ENCODE peak calls at places on chromosomes 1 and 21, in ten cellular contexts. One of them, this sample, is unnamed.

GRCh38 chr1:25062621-25063255 is 132.7 kb upstream of the RUNX3 start:
- DNase-seq in H54: no peak
- DNase-seq in effector CD4-positive, alpha-beta T cell: no peak
- DNase-seq in left ventricle myocardium inferior: no peak
- DNase-seq in NCI-H1105: no peak
- DNase-seq in AG04449: no peak
- DNase-seq in amygdala: no peak
- DNase-seq in Caki2: no peak
- DNase-seq in erythroblast: no peak
- DNase-seq in activated T-cell treated with anti-CD3 and anti-CD28 coated beads for 1 hour: no peak
- DNase-seq in this sample: no peak

GRCh38 chr1:243796016-243796415 is 54.0 kb downstream of the AKT3 start:
- DNase-seq in NCI-H1105: no peak
- DNase-seq in Caki2: no peak
- DNase-seq in effector CD4-positive, alpha-beta T cell: no peak
- DNase-seq in erythroblast: no peak
- DNase-seq in AG04449: no peak
- DNase-seq in left ventricle myocardium inferior: no peak
- DNase-seq in amygdala: no peak
- DNase-seq in H54: no peak
- DNase-seq in activated T-cell treated with anti-CD3 and anti-CD28 coated beads for 1 hour: no peak
- DNase-seq in this sample: no peak

GRCh38 chr1:62439652-62440371 is 3.0 kb downstream of the USP1 start:
- DNase-seq in Caki2: peak; percentile 30
- DNase-seq in activated T-cell treated with anti-CD3 and anti-CD28 coated beads for 1 hour: no peak
- DNase-seq in H54: no peak
- DNase-seq in left ventricle myocardium inferior: no peak
- DNase-seq in AG04449: no peak
- DNase-seq in NCI-H1105: no peak
- DNase-seq in effector CD4-positive, alpha-beta T cell: no peak
- DNase-seq in erythroblast: peak; percentile 11
- DNase-seq in amygdala: no peak
- DNase-seq in this sample: no peak

GRCh38 chr1:226406401-226406881 is 1.5 kb downstream of the PARP1 start:
- DNase-seq in NCI-H1105: no peak
- DNase-seq in AG04449: no peak
- DNase-seq in activated T-cell treated with anti-CD3 and anti-CD28 coated beads for 1 hour: no peak
- DNase-seq in Caki2: peak; percentile 25
- DNase-seq in H54: peak; percentile 41
- DNase-seq in erythroblast: peak; percentile 41
- DNase-seq in effector CD4-positive, alpha-beta T cell: no peak
- DNase-seq in amygdala: no peak
- DNase-seq in left ventricle myocardium inferior: no peak
- DNase-seq in this sample: no peak

GRCh38 chr1:242243472-242243871 is 244.6 kb upstream of the MAP1LC3C start:
- DNase-seq in erythroblast: no peak
- DNase-seq in activated T-cell treated with anti-CD3 and anti-CD28 coated beads for 1 hour: no peak
- DNase-seq in AG04449: no peak
- DNase-seq in left ventricle myocardium inferior: no peak
- DNase-seq in amygdala: no peak
- DNase-seq in effector CD4-positive, alpha-beta T cell: no peak
- DNase-seq in H54: no peak
- DNase-seq in Caki2: no peak
- DNase-seq in NCI-H1105: no peak
- DNase-seq in this sample: no peak

GRCh38 chr21:46124083-46124925 is 26.4 kb downstream of the COL6A2 start:
- DNase-seq in effector CD4-positive, alpha-beta T cell: no peak
- DNase-seq in H54: no peak
- DNase-seq in AG04449: no peak
- DNase-seq in left ventricle myocardium inferior: no peak
- DNase-seq in NCI-H1105: no peak
- DNase-seq in Caki2: no peak
- DNase-seq in erythroblast: no peak
- DNase-seq in amygdala: no peak
- DNase-seq in activated T-cell treated with anti-CD3 and anti-CD28 coated beads for 1 hour: no peak
- DNase-seq in this sample: no peak

GRCh38 chr1:78370779-78371482 is 119.8 kb upstream of the PTGFR start:
- DNase-seq in Caki2: no peak
- DNase-seq in effector CD4-positive, alpha-beta T cell: no peak
- DNase-seq in erythroblast: no peak
- DNase-seq in left ventricle myocardium inferior: no peak
- DNase-seq in activated T-cell treated with anti-CD3 and anti-CD28 coated beads for 1 hour: no peak
- DNase-seq in AG04449: no peak
- DNase-seq in amygdala: no peak
- DNase-seq in H54: no peak
- DNase-seq in NCI-H1105: no peak
- DNase-seq in this sample: no peak

GRCh38 chr1:111990026-111990877 is 784 bp upstream of the KCND3 start:
- DNase-seq in activated T-cell treated with anti-CD3 and anti-CD28 coated beads for 1 hour: no peak
- DNase-seq in amygdala: no peak
- DNase-seq in Caki2: no peak
- DNase-seq in H54: no peak
- DNase-seq in erythroblast: no peak
- DNase-seq in effector CD4-positive, alpha-beta T cell: no peak
- DNase-seq in AG04449: no peak
- DNase-seq in NCI-H1105: peak; percentile 35
- DNase-seq in left ventricle myocardium inferior: peak; percentile 49
- DNase-seq in this sample: no peak

GRCh38 chr1:207822602-207823451 is 71.0 kb downstream of the CD46 start:
- DNase-seq in amygdala: peak; percentile 85
- DNase-seq in Caki2: peak; percentile 93
- DNase-seq in effector CD4-positive, alpha-beta T cell: peak; percentile 61
- DNase-seq in erythroblast: peak; percentile 73
- DNase-seq in left ventricle myocardium inferior: peak; percentile 82
- DNase-seq in NCI-H1105: no peak
- DNase-seq in AG04449: no peak
- DNase-seq in H54: peak; percentile 48
- DNase-seq in activated T-cell treated with anti-CD3 and anti-CD28 coated beads for 1 hour: peak; percentile 48
- DNase-seq in this sample: no peak

GRCh38 chr1:223402790-223403142 is 9.6 kb downstream of the CCDC185 start:
- DNase-seq in AG04449: no peak
- DNase-seq in effector CD4-positive, alpha-beta T cell: no peak
- DNase-seq in NCI-H1105: no peak
- DNase-seq in erythroblast: no peak
- DNase-seq in amygdala: no peak
- DNase-seq in left ventricle myocardium inferior: no peak
- DNase-seq in H54: no peak
- DNase-seq in activated T-cell treated with anti-CD3 and anti-CD28 coated beads for 1 hour: no peak
- DNase-seq in Caki2: no peak
- DNase-seq in this sample: no peak

GRCh38 chr1:68384872-68385390 is 64.8 kb downstream of the RPE65 start:
- DNase-seq in activated T-cell treated with anti-CD3 and anti-CD28 coated beads for 1 hour: no peak
- DNase-seq in NCI-H1105: no peak
- DNase-seq in effector CD4-positive, alpha-beta T cell: no peak
- DNase-seq in H54: no peak
- DNase-seq in erythroblast: no peak
- DNase-seq in AG04449: peak; percentile 37
- DNase-seq in left ventricle myocardium inferior: no peak
- DNase-seq in Caki2: peak; percentile 77
- DNase-seq in amygdala: no peak
- DNase-seq in this sample: no peak

GRCh38 chr1:234544094-234544579 is 65.2 kb upstream of the TARBP1 start:
- DNase-seq in NCI-H1105: peak; percentile 80
- DNase-seq in Caki2: peak; percentile 89
- DNase-seq in amygdala: peak; percentile 69
- DNase-seq in H54: peak; percentile 53
- DNase-seq in erythroblast: peak; percentile 73
- DNase-seq in effector CD4-positive, alpha-beta T cell: peak; percentile 6
- DNase-seq in activated T-cell treated with anti-CD3 and anti-CD28 coated beads for 1 hour: peak; percentile 43
- DNase-seq in AG04449: peak; percentile 85
- DNase-seq in left ventricle myocardium inferior: peak; percentile 55
- DNase-seq in this sample: peak; percentile 5

GRCh38 chr1:3676581-3677410 is 24.5 kb downstream of the TP73 start:
- DNase-seq in left ventricle myocardium inferior: no peak
- DNase-seq in Caki2: no peak
- DNase-seq in erythroblast: no peak
- DNase-seq in H54: no peak
- DNase-seq in activated T-cell treated with anti-CD3 and anti-CD28 coated beads for 1 hour: no peak
- DNase-seq in amygdala: no peak
- DNase-seq in AG04449: no peak
- DNase-seq in NCI-H1105: no peak
- DNase-seq in effector CD4-positive, alpha-beta T cell: no peak
- DNase-seq in this sample: no peak

GRCh38 chr1:225849905-225850304 is 32.3 kb downstream of the TMEM63A start:
- DNase-seq in NCI-H1105: no peak
- DNase-seq in AG04449: no peak
- DNase-seq in Caki2: no peak
- DNase-seq in erythroblast: peak; percentile 36
- DNase-seq in activated T-cell treated with anti-CD3 and anti-CD28 coated beads for 1 hour: peak; percentile 21
- DNase-seq in left ventricle myocardium inferior: no peak
- DNase-seq in amygdala: no peak
- DNase-seq in effector CD4-positive, alpha-beta T cell: no peak
- DNase-seq in H54: no peak
- DNase-seq in this sample: no peak

GRCh38 chr1:177045156-177045555 is 119.4 kb downstream of the ASTN1 start:
- DNase-seq in erythroblast: no peak
- DNase-seq in AG04449: no peak
- DNase-seq in left ventricle myocardium inferior: no peak
- DNase-seq in activated T-cell treated with anti-CD3 and anti-CD28 coated beads for 1 hour: no peak
- DNase-seq in H54: no peak
- DNase-seq in NCI-H1105: no peak
- DNase-seq in Caki2: no peak
- DNase-seq in amygdala: no peak
- DNase-seq in effector CD4-positive, alpha-beta T cell: no peak
- DNase-seq in this sample: no peak

GRCh38 chr1:177928194-177928593 is 41.7 kb downstream of the SEC16B start:
- DNase-seq in effector CD4-positive, alpha-beta T cell: no peak
- DNase-seq in AG04449: no peak
- DNase-seq in activated T-cell treated with anti-CD3 and anti-CD28 coated beads for 1 hour: no peak
- DNase-seq in Caki2: no peak
- DNase-seq in H54: no peak
- DNase-seq in NCI-H1105: no peak
- DNase-seq in erythroblast: no peak
- DNase-seq in amygdala: no peak
- DNase-seq in left ventricle myocardium inferior: no peak
- DNase-seq in this sample: no peak

GRCh38 chr1:227952374-227953021 is 4.8 kb upstream of the WNT9A start:
- DNase-seq in NCI-H1105: no peak
- DNase-seq in AG04449: no peak
- DNase-seq in left ventricle myocardium inferior: no peak
- DNase-seq in effector CD4-positive, alpha-beta T cell: no peak
- DNase-seq in Caki2: no peak
- DNase-seq in H54: no peak
- DNase-seq in activated T-cell treated with anti-CD3 and anti-CD28 coated beads for 1 hour: no peak
- DNase-seq in erythroblast: no peak
- DNase-seq in amygdala: no peak
- DNase-seq in this sample: no peak

GRCh38 chr1:172845371-172845770 is 186.5 kb downstream of the FASLG start:
- DNase-seq in H54: no peak
- DNase-seq in effector CD4-positive, alpha-beta T cell: no peak
- DNase-seq in left ventricle myocardium inferior: no peak
- DNase-seq in AG04449: no peak
- DNase-seq in amygdala: no peak
- DNase-seq in activated T-cell treated with anti-CD3 and anti-CD28 coated beads for 1 hour: peak; percentile 13
- DNase-seq in Caki2: no peak
- DNase-seq in NCI-H1105: no peak
- DNase-seq in erythroblast: no peak
- DNase-seq in this sample: no peak

GRCh38 chr1:99599678-99600175 is 46.2 kb upstream of the PALMD start:
- DNase-seq in NCI-H1105: no peak
- DNase-seq in AG04449: peak; percentile 85
- DNase-seq in erythroblast: peak; percentile 53
- DNase-seq in Caki2: peak; percentile 77
- DNase-seq in activated T-cell treated with anti-CD3 and anti-CD28 coated beads for 1 hour: no peak
- DNase-seq in left ventricle myocardium inferior: peak; percentile 33
- DNase-seq in amygdala: no peak
- DNase-seq in effector CD4-positive, alpha-beta T cell: no peak
- DNase-seq in H54: peak; percentile 37
- DNase-seq in this sample: no peak

GRCh38 chr1:198437352-198437751 is 103.1 kb downstream of the ATP6V1G3 start:
- DNase-seq in amygdala: no peak
- DNase-seq in NCI-H1105: no peak
- DNase-seq in effector CD4-positive, alpha-beta T cell: no peak
- DNase-seq in H54: no peak
- DNase-seq in erythroblast: no peak
- DNase-seq in AG04449: no peak
- DNase-seq in activated T-cell treated with anti-CD3 and anti-CD28 coated beads for 1 hour: no peak
- DNase-seq in Caki2: no peak
- DNase-seq in left ventricle myocardium inferior: no peak
- DNase-seq in this sample: no peak

This sample was measured in NCI-H526 treated with DMSO at 0.1 percent for 48 hours.